ENCODE peak calls at places on chromosomes 4 and X, in nine cellular contexts. One of them, this sample, is unnamed.

GRCh38 chrX:72069380-72070160 is 62.1 kb downstream of the RTL5 start:
- DNase-seq in lower leg skin: no peak
- DNase-seq in suprapubic skin: no peak
- DNase-seq in uterus: no peak
- DNase-seq in erythroblast: no peak
- DNase-seq in NB4: peak; percentile 75
- DNase-seq in testis: peak; percentile 39
- DNase-seq in tibial nerve: no peak
- DNase-seq in transverse colon: no peak
- DNase-seq in this sample: no peak

GRCh38 chr4:180394730-180395129 is 1848.5 kb upstream of the TENM3 start:
- DNase-seq in lower leg skin: no peak
- DNase-seq in suprapubic skin: no peak
- DNase-seq in uterus: no peak
- DNase-seq in erythroblast: no peak
- DNase-seq in NB4: no peak
- DNase-seq in testis: no peak
- DNase-seq in tibial nerve: no peak
- DNase-seq in transverse colon: no peak
- DNase-seq in this sample: no peak

GRCh38 chr4:109315818-109316217 is 13.4 kb upstream of the COL25A1 start:
- DNase-seq in lower leg skin: no peak
- DNase-seq in suprapubic skin: no peak
- DNase-seq in uterus: no peak
- DNase-seq in erythroblast: no peak
- DNase-seq in NB4: no peak
- DNase-seq in testis: no peak
- DNase-seq in tibial nerve: no peak
- DNase-seq in transverse colon: no peak
- DNase-seq in this sample: no peak

GRCh38 chrX:39774804-39775112 is 323.0 kb downstream of the BCOR start:
- DNase-seq in lower leg skin: no peak
- DNase-seq in suprapubic skin: no peak
- DNase-seq in uterus: no peak
- DNase-seq in erythroblast: no peak
- DNase-seq in NB4: no peak
- DNase-seq in testis: no peak
- DNase-seq in tibial nerve: no peak
- DNase-seq in transverse colon: no peak
- DNase-seq in this sample: no peak

GRCh38 chrX:109782994-109783711 is 50.1 kb upstream of the ACSL4 start:
- DNase-seq in lower leg skin: no peak
- DNase-seq in suprapubic skin: no peak
- DNase-seq in uterus: no peak
- DNase-seq in erythroblast: no peak
- DNase-seq in NB4: no peak
- DNase-seq in testis: no peak
- DNase-seq in tibial nerve: no peak
- DNase-seq in transverse colon: no peak
- DNase-seq in this sample: no peak

GRCh38 chr4:122588453-122589238 is 32.2 kb downstream of the IL21 start:
- DNase-seq in lower leg skin: no peak
- DNase-seq in suprapubic skin: no peak
- DNase-seq in uterus: no peak
- DNase-seq in erythroblast: no peak
- DNase-seq in NB4: peak; percentile 76
- DNase-seq in testis: no peak
- DNase-seq in tibial nerve: no peak
- DNase-seq in transverse colon: no peak
- DNase-seq in this sample: no peak

GRCh38 chr4:185309770-185310169 is 86.0 kb downstream of the LRP2BP start:
- DNase-seq in lower leg skin: no peak
- DNase-seq in suprapubic skin: no peak
- DNase-seq in uterus: no peak
- DNase-seq in erythroblast: no peak
- DNase-seq in NB4: no peak
- DNase-seq in testis: no peak
- DNase-seq in tibial nerve: no peak
- DNase-seq in transverse colon: no peak
- DNase-seq in this sample: no peak

GRCh38 chrX:138794285-138794684 is 82.8 kb upstream of the FGF13 start:
- DNase-seq in lower leg skin: no peak
- DNase-seq in suprapubic skin: no peak
- DNase-seq in uterus: no peak
- DNase-seq in erythroblast: no peak
- DNase-seq in NB4: peak; percentile 24
- DNase-seq in testis: no peak
- DNase-seq in tibial nerve: no peak
- DNase-seq in transverse colon: no peak
- DNase-seq in this sample: no peak

GRCh38 chrX:96985046-96985445 is 101.3 kb downstream of the RPA4 start:
- DNase-seq in lower leg skin: no peak
- DNase-seq in suprapubic skin: no peak
- DNase-seq in uterus: no peak
- DNase-seq in erythroblast: peak; percentile 62
- DNase-seq in NB4: no peak
- DNase-seq in testis: no peak
- DNase-seq in tibial nerve: no peak
- DNase-seq in transverse colon: no peak
- DNase-seq in this sample: no peak

GRCh38 chr4:8891646-8892555 is 20.3 kb upstream of the HMX1 start:
- DNase-seq in lower leg skin: no peak
- DNase-seq in suprapubic skin: no peak
- DNase-seq in uterus: no peak
- DNase-seq in erythroblast: no peak
- DNase-seq in NB4: no peak
- DNase-seq in testis: no peak
- DNase-seq in tibial nerve: no peak
- DNase-seq in transverse colon: no peak
- DNase-seq in this sample: no peak

GRCh38 chrX:15719324-15719968 is 18.6 kb upstream of the CA5B start:
- DNase-seq in lower leg skin: no peak
- DNase-seq in suprapubic skin: no peak
- DNase-seq in uterus: no peak
- DNase-seq in erythroblast: no peak
- DNase-seq in NB4: no peak
- DNase-seq in testis: no peak
- DNase-seq in tibial nerve: no peak
- DNase-seq in transverse colon: no peak
- DNase-seq in this sample: no peak

GRCh38 chr4:94871644-94872305 is 114.0 kb downstream of the BMPR1B start:
- DNase-seq in lower leg skin: no peak
- DNase-seq in suprapubic skin: no peak
- DNase-seq in uterus: no peak
- DNase-seq in erythroblast: no peak
- DNase-seq in NB4: no peak
- DNase-seq in testis: no peak
- DNase-seq in tibial nerve: no peak
- DNase-seq in transverse colon: no peak
- DNase-seq in this sample: no peak

GRCh38 chrX:134761788-134762187 is 103.5 kb upstream of the PLAC1 start:
- DNase-seq in lower leg skin: no peak
- DNase-seq in suprapubic skin: no peak
- DNase-seq in uterus: no peak
- DNase-seq in erythroblast: peak; percentile 14
- DNase-seq in NB4: peak; percentile 46
- DNase-seq in testis: no peak
- DNase-seq in tibial nerve: no peak
- DNase-seq in transverse colon: no peak
- DNase-seq in this sample: peak; percentile 12

GRCh38 chrX:67636532-67636931 is 92.7 kb downstream of the AR start:
- DNase-seq in lower leg skin: no peak
- DNase-seq in suprapubic skin: no peak
- DNase-seq in uterus: no peak
- DNase-seq in erythroblast: no peak
- DNase-seq in NB4: no peak
- DNase-seq in testis: no peak
- DNase-seq in tibial nerve: no peak
- DNase-seq in transverse colon: no peak
- DNase-seq in this sample: no peak

GRCh38 chr4:108535757-108536156 is 84.6 kb upstream of the RPL34 start:
- DNase-seq in lower leg skin: no peak
- DNase-seq in suprapubic skin: no peak
- DNase-seq in uterus: no peak
- DNase-seq in erythroblast: no peak
- DNase-seq in NB4: no peak
- DNase-seq in testis: no peak
- DNase-seq in tibial nerve: no peak
- DNase-seq in transverse colon: no peak
- DNase-seq in this sample: peak; percentile 3

DNA sequence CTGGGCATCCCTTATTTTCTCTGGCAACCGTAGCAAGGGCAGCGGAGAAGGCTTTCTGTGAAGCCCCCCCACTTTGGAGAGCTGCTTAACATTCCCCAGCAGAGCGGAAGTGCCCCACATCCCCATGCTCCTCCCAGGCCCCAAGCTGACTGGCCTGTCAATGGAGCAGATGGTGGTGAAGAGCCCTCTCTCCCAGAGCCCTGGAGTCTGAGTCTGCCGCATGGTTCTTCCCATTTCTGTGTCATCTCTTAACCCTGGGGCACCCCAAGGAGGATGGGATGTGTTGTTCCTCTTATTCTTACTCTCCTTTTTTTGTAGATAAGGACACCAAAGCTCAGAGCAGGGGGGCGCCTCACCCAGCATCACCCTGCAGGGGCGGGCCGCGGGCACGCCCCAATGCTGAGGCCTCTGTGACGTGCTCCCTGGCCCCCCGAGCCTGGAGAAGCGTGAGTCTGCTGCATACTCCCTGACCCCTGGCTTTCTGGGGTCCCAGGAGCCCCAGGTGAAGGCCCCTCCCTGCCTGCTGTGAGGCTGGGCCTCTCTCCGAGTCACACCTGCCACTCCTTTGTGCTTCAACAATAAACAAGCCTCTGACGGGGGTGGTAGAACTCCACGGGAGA is 35.9 kb downstream of the ADRA2C start:
- DNase-seq in lower leg skin: no peak
- DNase-seq in suprapubic skin: no peak
- DNase-seq in uterus: no peak
- DNase-seq in erythroblast: no peak
- DNase-seq in NB4: no peak
- DNase-seq in testis: no peak
- DNase-seq in tibial nerve: no peak
- DNase-seq in transverse colon: no peak
- DNase-seq in this sample: no peak
- TF ChIP-seq POLR2A in lower leg skin: no peak
- TF ChIP-seq POLR2A in suprapubic skin: no peak
- TF ChIP-seq POLR2A in uterus: no peak
- TF ChIP-seq POLR2A in erythroblast: no peak
- TF ChIP-seq POLR2A in NB4: no peak
- TF ChIP-seq POLR2A in testis: no peak
- TF ChIP-seq POLR2A in tibial nerve: no peak
- TF ChIP-seq POLR2A in transverse colon: no peak
- TF ChIP-seq POLR2A in this sample: no peak

DNA sequence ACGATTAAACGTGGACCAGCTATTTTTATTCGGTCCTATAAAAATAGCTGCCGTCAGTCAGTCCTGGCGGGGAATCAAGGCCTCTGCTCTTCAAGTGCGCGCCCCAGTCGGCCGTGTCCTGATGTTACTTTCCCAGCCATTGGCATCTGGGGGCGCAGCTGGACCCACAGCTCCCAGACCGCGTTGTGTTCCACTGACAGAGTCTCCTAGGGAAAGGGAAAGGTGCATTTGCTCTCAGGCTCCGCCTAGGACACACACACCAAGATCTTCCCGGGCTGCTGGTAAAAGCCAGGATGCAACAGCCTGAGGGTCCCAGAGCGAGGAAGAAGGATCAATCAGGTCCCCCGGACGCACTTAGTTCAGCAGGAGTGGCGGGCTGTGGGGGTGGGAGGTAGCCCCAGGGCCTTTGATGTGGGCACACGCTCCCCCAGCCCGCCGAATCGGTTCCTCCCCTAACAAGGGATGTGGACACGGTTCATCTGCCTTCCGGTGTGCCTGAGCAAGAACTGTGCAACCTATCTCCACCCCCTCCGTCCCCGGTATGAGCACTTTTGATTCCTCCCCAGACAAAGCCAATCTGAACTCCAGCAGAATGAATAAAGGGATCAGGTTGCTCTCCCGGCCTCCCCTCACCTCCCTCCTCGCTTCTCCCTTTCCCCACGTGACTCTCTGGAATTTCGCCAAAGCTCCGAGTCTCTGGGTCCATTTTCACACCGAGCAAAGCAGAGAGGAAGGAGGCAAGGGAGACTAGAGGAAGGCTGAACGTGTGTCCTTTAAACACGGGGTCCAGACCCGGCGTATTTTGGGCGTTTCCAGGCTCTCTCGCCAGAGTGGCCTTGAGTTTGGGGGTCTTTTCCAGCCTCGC is 626 bp upstream of the FRAS1 start:
- DNase-seq in lower leg skin: peak; percentile 68
- DNase-seq in suprapubic skin: peak; percentile 78
- DNase-seq in uterus: peak; percentile 70
- DNase-seq in erythroblast: no peak
- DNase-seq in NB4: peak; percentile 7
- DNase-seq in testis: peak; percentile 81
- DNase-seq in tibial nerve: peak; percentile 80
- DNase-seq in transverse colon: peak; percentile 73
- DNase-seq in this sample: peak; percentile 91
- TF ChIP-seq POLR2A in lower leg skin: no peak
- TF ChIP-seq POLR2A in suprapubic skin: no peak
- TF ChIP-seq POLR2A in uterus: no peak
- TF ChIP-seq POLR2A in erythroblast: no peak
- TF ChIP-seq POLR2A in NB4: no peak
- TF ChIP-seq POLR2A in testis: no peak
- TF ChIP-seq POLR2A in tibial nerve: no peak
- TF ChIP-seq POLR2A in transverse colon: no peak
- TF ChIP-seq POLR2A in this sample: peak; percentile 60

GRCh38 chr4:140049924-140050681 is 103.9 kb downstream of the MAML3 start:
- DNase-seq in lower leg skin: no peak
- DNase-seq in suprapubic skin: no peak
- DNase-seq in uterus: no peak
- DNase-seq in erythroblast: no peak
- DNase-seq in NB4: peak; percentile 50
- DNase-seq in testis: peak; percentile 32
- DNase-seq in tibial nerve: no peak
- DNase-seq in transverse colon: no peak
- DNase-seq in this sample: no peak
- TF ChIP-seq POLR2A in lower leg skin: no peak
- TF ChIP-seq POLR2A in suprapubic skin: no peak
- TF ChIP-seq POLR2A in uterus: no peak
- TF ChIP-seq POLR2A in erythroblast: no peak
- TF ChIP-seq POLR2A in NB4: no peak
- TF ChIP-seq POLR2A in testis: no peak
- TF ChIP-seq POLR2A in tibial nerve: no peak
- TF ChIP-seq POLR2A in transverse colon: no peak
- TF ChIP-seq POLR2A in this sample: no peak

DNA sequence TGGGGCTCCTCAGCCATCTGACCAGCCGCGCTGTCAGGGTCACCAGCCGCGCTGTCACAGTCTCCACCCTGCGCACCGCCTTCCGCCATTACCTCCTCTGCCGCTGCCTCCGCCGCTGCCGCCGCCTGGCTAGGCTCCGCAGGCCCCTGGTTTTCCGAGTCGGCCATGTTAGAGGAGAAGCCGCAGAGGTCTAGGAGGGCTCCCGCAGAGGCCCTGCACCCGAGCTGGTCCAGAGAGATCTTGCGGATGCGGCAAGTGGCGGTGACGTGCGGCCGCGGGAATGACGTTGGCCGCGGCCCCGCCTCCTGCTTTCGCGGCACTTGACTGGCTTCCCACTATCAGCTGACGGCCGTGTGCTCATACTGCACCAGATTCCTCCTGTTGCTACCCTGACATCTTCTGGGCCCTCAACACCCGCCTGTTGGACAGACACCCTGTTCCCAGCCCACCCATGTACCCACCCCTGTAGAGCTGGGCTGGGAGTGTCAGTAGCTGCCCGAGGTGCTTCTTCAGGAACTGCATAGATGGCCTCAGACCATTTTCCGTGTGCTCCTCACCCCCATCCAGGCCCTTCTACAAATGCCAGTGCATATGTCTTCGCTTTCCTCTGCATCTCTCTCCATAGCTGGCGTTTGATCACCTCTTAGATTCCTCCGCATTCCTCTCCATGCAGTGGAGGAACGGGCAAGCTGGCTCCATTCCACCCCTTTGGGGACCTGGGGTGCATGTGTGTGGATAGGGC is at the start of gene NAP1L5:
- DNase-seq in lower leg skin: peak; percentile 42
- DNase-seq in suprapubic skin: peak; percentile 80
- DNase-seq in uterus: peak; percentile 64
- DNase-seq in erythroblast: peak; percentile 86
- DNase-seq in NB4: peak; percentile 55
- DNase-seq in testis: peak; percentile 81
- DNase-seq in tibial nerve: peak; percentile 55
- DNase-seq in transverse colon: peak; percentile 73
- DNase-seq in this sample: peak; percentile 46
- TF ChIP-seq POLR2A in lower leg skin: no peak
- TF ChIP-seq POLR2A in suprapubic skin: no peak
- TF ChIP-seq POLR2A in uterus: peak; percentile 53
- TF ChIP-seq POLR2A in erythroblast: peak; percentile 57
- TF ChIP-seq POLR2A in NB4: no peak
- TF ChIP-seq POLR2A in testis: no peak
- TF ChIP-seq POLR2A in tibial nerve: peak; percentile 28
- TF ChIP-seq POLR2A in transverse colon: no peak
- TF ChIP-seq POLR2A in this sample: no peak